ENCODE peak calls at places on chromosomes 6 and 20, in six cellular contexts. One of them, this sample, is unnamed.

GRCh38 chr20:22781869-22782268 is 197.5 kb upstream of the FOXA2 start:
- DNase-seq in fibroblast of mammary gland: no peak
- DNase-seq in heart right ventricle: no peak
- DNase-seq in NCI-H2081: no peak
- DNase-seq in activated CD4-positive, alpha-beta T cell treated with anti-CD3 and anti-CD28 coated beads, Interleukin-2, amount 50 U/mL, for 4 hours: no peak
- DNase-seq in NCI-H510A treated with DMSO at 0.1 percent for 48 hours: no peak
- DNase-seq in this sample: no peak

GRCh38 chr6:155333414-155333813 is 19.1 kb upstream of the TFB1M start:
- DNase-seq in fibroblast of mammary gland: no peak
- DNase-seq in heart right ventricle: no peak
- DNase-seq in NCI-H2081: no peak
- DNase-seq in activated CD4-positive, alpha-beta T cell treated with anti-CD3 and anti-CD28 coated beads, Interleukin-2, amount 50 U/mL, for 4 hours: no peak
- DNase-seq in NCI-H510A treated with DMSO at 0.1 percent for 48 hours: no peak
- DNase-seq in this sample: no peak

GRCh38 chr6:37903671-37904355 is 84.3 kb downstream of the ZFAND3 start:
- DNase-seq in fibroblast of mammary gland: peak
- DNase-seq in heart right ventricle: no peak
- DNase-seq in NCI-H2081: no peak
- DNase-seq in activated CD4-positive, alpha-beta T cell treated with anti-CD3 and anti-CD28 coated beads, Interleukin-2, amount 50 U/mL, for 4 hours: no peak
- DNase-seq in NCI-H510A treated with DMSO at 0.1 percent for 48 hours: no peak
- DNase-seq in this sample: no peak

GRCh38 chr20:35558416-35558815 is 16.5 kb downstream of the ERGIC3 start:
- DNase-seq in fibroblast of mammary gland: no peak
- DNase-seq in heart right ventricle: no peak
- DNase-seq in NCI-H2081: no peak
- DNase-seq in activated CD4-positive, alpha-beta T cell treated with anti-CD3 and anti-CD28 coated beads, Interleukin-2, amount 50 U/mL, for 4 hours: no peak
- DNase-seq in NCI-H510A treated with DMSO at 0.1 percent for 48 hours: no peak
- DNase-seq in this sample: no peak

GRCh38 chr6:71347119-71347518 is 58.5 kb downstream of the OGFRL1 start:
- DNase-seq in fibroblast of mammary gland: no peak
- DNase-seq in heart right ventricle: no peak
- DNase-seq in NCI-H2081: no peak
- DNase-seq in activated CD4-positive, alpha-beta T cell treated with anti-CD3 and anti-CD28 coated beads, Interleukin-2, amount 50 U/mL, for 4 hours: no peak
- DNase-seq in NCI-H510A treated with DMSO at 0.1 percent for 48 hours: no peak
- DNase-seq in this sample: no peak

GRCh38 chr20:36988494-36988966 is 37.0 kb upstream of the SAMHD1 start:
- DNase-seq in fibroblast of mammary gland: peak
- DNase-seq in heart right ventricle: no peak
- DNase-seq in NCI-H2081: peak
- DNase-seq in activated CD4-positive, alpha-beta T cell treated with anti-CD3 and anti-CD28 coated beads, Interleukin-2, amount 50 U/mL, for 4 hours: no peak
- DNase-seq in NCI-H510A treated with DMSO at 0.1 percent for 48 hours: no peak
- DNase-seq in this sample: no peak

GRCh38 chr6:136701011-136701410 is 91.3 kb downstream of the MAP3K5 start:
- DNase-seq in fibroblast of mammary gland: no peak
- DNase-seq in heart right ventricle: no peak
- DNase-seq in NCI-H2081: peak
- DNase-seq in activated CD4-positive, alpha-beta T cell treated with anti-CD3 and anti-CD28 coated beads, Interleukin-2, amount 50 U/mL, for 4 hours: no peak
- DNase-seq in NCI-H510A treated with DMSO at 0.1 percent for 48 hours: peak
- DNase-seq in this sample: no peak

GRCh38 chr6:169978615-169979161 is 227.3 kb downstream of the ERMARD start:
- DNase-seq in fibroblast of mammary gland: peak
- DNase-seq in heart right ventricle: no peak
- DNase-seq in NCI-H2081: no peak
- DNase-seq in activated CD4-positive, alpha-beta T cell treated with anti-CD3 and anti-CD28 coated beads, Interleukin-2, amount 50 U/mL, for 4 hours: no peak
- DNase-seq in NCI-H510A treated with DMSO at 0.1 percent for 48 hours: no peak
- DNase-seq in this sample: no peak

GRCh38 chr6:139028242-139028657 is 295 bp upstream of the ABRACL start:
- DNase-seq in fibroblast of mammary gland: peak
- DNase-seq in heart right ventricle: no peak
- DNase-seq in NCI-H2081: peak
- DNase-seq in activated CD4-positive, alpha-beta T cell treated with anti-CD3 and anti-CD28 coated beads, Interleukin-2, amount 50 U/mL, for 4 hours: peak
- DNase-seq in NCI-H510A treated with DMSO at 0.1 percent for 48 hours: no peak
- DNase-seq in this sample: no peak

GRCh38 chr6:134034951-134035822 is 17.2 kb downstream of the SLC2A12 start:
- DNase-seq in fibroblast of mammary gland: no peak
- DNase-seq in heart right ventricle: no peak
- DNase-seq in NCI-H2081: no peak
- DNase-seq in activated CD4-positive, alpha-beta T cell treated with anti-CD3 and anti-CD28 coated beads, Interleukin-2, amount 50 U/mL, for 4 hours: no peak
- DNase-seq in NCI-H510A treated with DMSO at 0.1 percent for 48 hours: no peak
- DNase-seq in this sample: no peak

GRCh38 chr6:73691512-73691911 is 4.5 kb upstream of the CD109 start:
- DNase-seq in fibroblast of mammary gland: no peak
- DNase-seq in heart right ventricle: no peak
- DNase-seq in NCI-H2081: no peak
- DNase-seq in activated CD4-positive, alpha-beta T cell treated with anti-CD3 and anti-CD28 coated beads, Interleukin-2, amount 50 U/mL, for 4 hours: no peak
- DNase-seq in NCI-H510A treated with DMSO at 0.1 percent for 48 hours: no peak
- DNase-seq in this sample: no peak

GRCh38 chr6:16154904-16155303 is 26.0 kb downstream of the MYLIP start:
- DNase-seq in fibroblast of mammary gland: peak
- DNase-seq in heart right ventricle: peak
- DNase-seq in NCI-H2081: no peak
- DNase-seq in activated CD4-positive, alpha-beta T cell treated with anti-CD3 and anti-CD28 coated beads, Interleukin-2, amount 50 U/mL, for 4 hours: no peak
- DNase-seq in NCI-H510A treated with DMSO at 0.1 percent for 48 hours: no peak
- DNase-seq in this sample: no peak

GRCh38 chr6:159807150-159807859 is 7.2 kb downstream of the PNLDC1 start:
- DNase-seq in fibroblast of mammary gland: no peak
- DNase-seq in heart right ventricle: no peak
- DNase-seq in NCI-H2081: no peak
- DNase-seq in activated CD4-positive, alpha-beta T cell treated with anti-CD3 and anti-CD28 coated beads, Interleukin-2, amount 50 U/mL, for 4 hours: no peak
- DNase-seq in NCI-H510A treated with DMSO at 0.1 percent for 48 hours: no peak
- DNase-seq in this sample: no peak

GRCh38 chr6:110039996-110040383 is 61.9 kb downstream of the GPR6 start:
- DNase-seq in fibroblast of mammary gland: peak
- DNase-seq in heart right ventricle: no peak
- DNase-seq in NCI-H2081: peak
- DNase-seq in activated CD4-positive, alpha-beta T cell treated with anti-CD3 and anti-CD28 coated beads, Interleukin-2, amount 50 U/mL, for 4 hours: peak
- DNase-seq in NCI-H510A treated with DMSO at 0.1 percent for 48 hours: peak
- DNase-seq in this sample: peak

GRCh38 chr6:73798592-73798991 is 102.6 kb downstream of the CD109 start:
- DNase-seq in fibroblast of mammary gland: peak
- DNase-seq in heart right ventricle: no peak
- DNase-seq in NCI-H2081: no peak
- DNase-seq in activated CD4-positive, alpha-beta T cell treated with anti-CD3 and anti-CD28 coated beads, Interleukin-2, amount 50 U/mL, for 4 hours: no peak
- DNase-seq in NCI-H510A treated with DMSO at 0.1 percent for 48 hours: no peak
- DNase-seq in this sample: no peak